ENCODE peak calls at places on chromosome 6, in ten cellular contexts. E is BE2C; T is lower lobe of right lung; L is CD4-positive, alpha-beta memory T cell; D is heart left ventricle; N is heart right ventricle; H is small intestine; G is tibial nerve; Z is left lung; K is A549. V is an unnamed sample.

GRCh38 chr6:52514514-52514913 is 62.3 kb downstream of the TRAM2 start:
- DNase-seq in H (no peak), L (no peak), N (peak; percentile 50), E (no peak), G (peak; percentile 77), Z (no peak), D (peak; percentile 67), K (no peak), T (no peak), V (no peak)

GRCh38 chr6:143490244-143490643 is 21.3 kb downstream of the FUCA2 start:
- DNase-seq in E (no peak), D (no peak), T (no peak), H (no peak), K (no peak), N (no peak), G (no peak), L (no peak), Z (no peak), V (no peak)

GRCh38 chr6:98842489-98843180 is 8.3 kb downstream of the POU3F2 start:
- DNase-seq in T (no peak), K (no peak), E (no peak), D (no peak), G (no peak), N (no peak), L (no peak), Z (peak; percentile 78), H (no peak), V (no peak)

GRCh38 chr6:44305200-44305725 is 7.9 kb downstream of the AARS2 start:
- DNase-seq in K (no peak), N (no peak), H (no peak), D (no peak), E (no peak), T (no peak), G (no peak), L (no peak), Z (no peak), V (no peak)

GRCh38 chr6:30378290-30378937 is 33.5 kb downstream of the RPP21 start:
- DNase-seq in Z (no peak), H (peak; percentile 10), N (no peak), K (no peak), L (no peak), T (no peak), G (no peak), E (no peak), D (no peak), V (no peak)

GRCh38 chr6:156556830-156557229 is 220.3 kb upstream of the ARID1B start:
- DNase-seq in Z (no peak), L (no peak), T (no peak), K (no peak), D (no peak), H (no peak), E (no peak), N (no peak), G (no peak), V (no peak)

GRCh38 chr6:105397987-105398386 is 4.9 kb downstream of the PREP start:
- DNase-seq in N (no peak), K (no peak), H (no peak), E (no peak), L (peak; percentile 11), G (no peak), T (no peak), Z (no peak), D (no peak), V (no peak)

GRCh38 chr6:47247227-47247797 is 62.4 kb downstream of the TNFRSF21 start:
- DNase-seq in G (peak; percentile 32), T (no peak), E (peak; percentile 36), Z (no peak), D (no peak), H (peak; percentile 74), N (no peak), L (no peak), K (no peak), V (no peak)

GRCh38 chr6:149130093-149130872 is 187.2 kb upstream of the TAB2 start:
- DNase-seq in G (no peak), D (no peak), N (no peak), H (no peak), E (no peak), Z (no peak), L (no peak), K (no peak), T (no peak), V (no peak)

GRCh38 chr6:166677941-166678340 is 50.9 kb upstream of the RPS6KA2 start:
- DNase-seq in H (no peak), T (no peak), D (no peak), G (no peak), Z (no peak), E (no peak), K (no peak), N (no peak), L (no peak), V (no peak)

GRCh38 chr6:7425808-7426190 is 36.2 kb downstream of the RIOK1 start:
- DNase-seq in Z (no peak), K (no peak), T (no peak), G (no peak), E (no peak), H (no peak), D (no peak), L (no peak), N (no peak), V (no peak)

DNA sequence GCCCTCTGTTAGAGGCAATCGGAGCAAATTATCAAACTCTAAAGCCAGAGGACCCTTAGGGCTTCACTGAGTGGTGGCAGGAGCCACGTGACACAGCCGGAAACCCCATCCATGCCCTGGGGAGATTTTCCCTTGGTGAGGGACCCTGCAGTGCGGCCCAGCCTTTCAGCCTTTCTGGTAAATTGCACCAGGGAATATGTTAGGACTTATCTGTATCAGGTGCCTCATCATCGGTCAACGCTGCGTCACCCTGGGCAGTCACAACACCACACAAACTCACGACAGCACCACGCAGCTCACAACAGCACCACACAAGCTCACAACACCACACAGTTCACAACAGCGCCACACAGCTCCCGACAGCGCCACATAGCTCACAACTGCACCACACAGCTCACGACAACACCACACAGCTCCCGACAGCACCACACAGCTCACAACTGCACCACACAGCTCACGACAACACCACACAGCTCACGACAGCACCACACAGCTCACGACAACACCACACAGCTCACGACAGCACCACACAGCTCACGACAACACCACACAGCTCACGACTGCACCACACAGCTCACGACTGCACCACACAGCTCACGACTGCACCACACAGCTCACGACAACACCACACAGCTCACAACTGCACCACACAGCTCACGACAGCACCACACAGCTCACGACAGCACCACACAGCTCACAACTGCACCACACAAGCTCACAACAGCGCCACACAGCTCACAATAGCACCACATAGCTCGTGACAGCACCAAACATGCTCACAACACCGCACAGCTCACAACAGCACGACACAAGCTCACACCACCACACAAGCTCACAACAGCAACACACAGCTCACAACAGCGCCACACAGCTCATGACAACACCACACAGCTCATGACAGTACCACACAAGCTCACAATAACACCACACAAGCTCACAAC is 199.0 kb downstream of the DLL1 start:
- DNase-seq in T (peak; percentile 14), N (no peak), D (no peak), G (no peak), K (no peak), E (no peak), L (no peak), Z (peak; percentile 22), H (no peak), V (peak; percentile 3)
- H3K9me3 ChIP-seq in T (no peaks in the 10 kb centered on the region), N (no peaks in the 10 kb centered on the region), D (no peaks in the 10 kb centered on the region), G (no peaks in the 10 kb centered on the region), K (no peaks in the 10 kb centered on the region), E (no peaks in the 10 kb centered on the region), L (no peaks in the 10 kb centered on the region), Z (no peaks in the 10 kb centered on the region), H (no peaks in the 10 kb centered on the region), V (no peaks in the 10 kb centered on the region)

GRCh38 chr6:22647671-22648070 is 78.3 kb downstream of the HDGFL1 start:
- DNase-seq in N (no peak), Z (no peak), K (no peak), E (no peak), D (no peak), T (no peak), H (no peak), L (no peak), G (no peak), V (no peak)
- H3K9me3 ChIP-seq in N (no peaks in the 10 kb centered on the region), Z (no peaks in the 10 kb centered on the region), K (no peaks in the 10 kb centered on the region), E (no peaks in the 10 kb centered on the region), D (no peaks in the 10 kb centered on the region), T (no peaks in the 10 kb centered on the region), H (no peaks in the 10 kb centered on the region), L (no peaks in the 10 kb centered on the region), G (no peaks in the 10 kb centered on the region), V (no peaks in the 10 kb centered on the region)

DNA sequence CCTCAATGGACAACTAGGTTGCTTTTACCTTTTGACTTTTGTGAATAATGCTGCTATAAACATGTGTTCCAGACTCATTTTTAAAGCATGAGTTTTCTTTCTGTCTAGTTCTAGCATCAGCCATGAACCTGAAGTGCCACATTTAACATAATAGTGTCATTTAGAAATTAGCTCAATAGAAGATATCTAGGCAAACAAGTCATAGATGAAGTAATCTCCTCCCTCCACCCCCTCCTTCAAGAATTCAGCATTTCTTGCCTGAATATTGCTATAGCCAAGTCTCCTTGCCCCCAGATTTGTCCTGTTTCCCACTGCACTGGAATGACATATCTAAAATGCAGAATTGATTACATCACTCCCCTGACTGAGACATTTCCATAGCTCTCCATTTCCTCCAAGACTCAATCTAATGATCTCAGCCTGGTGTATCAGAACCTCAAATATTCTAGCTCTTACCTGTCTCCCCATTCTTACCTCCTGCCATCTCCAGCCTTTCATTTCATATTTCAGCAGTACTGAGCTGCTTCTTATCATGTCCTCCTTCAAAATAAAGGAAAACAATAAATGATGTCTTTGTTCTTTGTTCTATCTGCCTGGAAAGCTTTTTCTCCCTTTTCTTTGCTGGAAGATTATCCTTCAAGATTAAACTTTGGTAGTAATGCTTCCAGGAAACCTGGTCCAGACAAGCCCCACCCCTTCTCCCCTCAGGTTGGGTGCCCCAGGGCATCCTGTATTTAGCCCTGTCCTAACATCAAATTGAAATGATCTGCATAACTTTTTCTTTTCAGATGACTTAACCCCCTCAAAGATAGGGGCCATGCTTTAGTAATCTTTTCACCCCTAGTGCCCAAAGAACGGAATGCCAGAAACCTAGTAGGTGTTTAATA is 135.1 kb upstream of the BACH2 start:
- DNase-seq in T (no peak), K (no peak), H (no peak), N (no peak), L (no peak), E (no peak), Z (no peak), G (no peak), D (no peak), V (no peak)
- H3K9me3 ChIP-seq in T (peaks cover 17% of the 10 kb centered on the region), K (peaks cover 6% of the 10 kb centered on the region), H (no peaks in the 10 kb centered on the region), N (peaks cover 4% of the 10 kb centered on the region), L (no peaks in the 10 kb centered on the region), E (no peaks in the 10 kb centered on the region), Z (peaks cover 28% of the 10 kb centered on the region), G (no peaks in the 10 kb centered on the region), D (peaks cover 16% of the 10 kb centered on the region), V (no peaks in the 10 kb centered on the region)

DNA sequence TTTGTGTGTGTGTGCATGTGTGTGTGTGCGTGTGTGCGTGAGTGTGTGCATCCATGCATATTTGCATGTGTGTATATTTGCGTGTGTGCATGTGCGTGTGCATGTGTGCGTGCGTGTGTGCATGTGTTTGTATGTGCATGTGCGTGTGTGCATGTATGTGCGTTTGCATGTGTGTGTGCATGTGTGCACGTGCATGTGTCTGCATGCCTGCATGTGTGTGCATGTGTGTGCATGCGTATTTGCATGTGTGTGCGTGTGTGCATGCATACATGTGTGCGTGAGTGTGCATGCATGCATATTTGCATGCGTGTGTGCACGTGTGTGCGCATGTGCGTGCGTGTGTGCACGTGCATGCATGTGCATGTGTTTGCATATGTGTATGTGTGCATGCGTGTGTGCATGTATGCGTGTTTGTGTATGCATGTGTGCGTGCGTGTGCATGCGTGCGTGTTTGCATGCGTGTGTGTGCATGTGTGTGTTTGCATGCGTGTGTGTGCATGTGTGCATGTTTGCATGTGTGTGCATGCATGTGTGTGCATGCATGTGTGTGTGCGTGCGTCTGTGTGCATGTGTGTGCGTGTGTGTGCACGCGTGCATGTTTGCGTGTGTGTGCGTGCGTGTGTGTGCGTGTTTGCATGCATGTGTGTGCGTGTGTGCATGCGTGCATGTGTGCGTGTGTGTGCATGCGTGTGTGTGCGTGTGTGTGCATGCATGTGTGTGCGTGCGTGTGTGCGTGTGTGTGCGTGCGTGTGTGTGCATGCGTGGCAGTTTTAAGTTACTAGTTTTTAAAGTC is 57.7 kb upstream of the SMOC2 start:
- DNase-seq in G (no peak), T (no peak), K (no peak), H (no peak), Z (peak; percentile 33), L (no peak), E (no peak), N (no peak), D (no peak), V (no peak)
- H3K9me3 ChIP-seq in G (no peaks in the 10 kb centered on the region), T (no peaks in the 10 kb centered on the region), K (peaks cover 3% of the 10 kb centered on the region), H (no peaks in the 10 kb centered on the region), Z (peaks cover 18% of the 10 kb centered on the region), L (no peaks in the 10 kb centered on the region), E (no peaks in the 10 kb centered on the region), N (no peaks in the 10 kb centered on the region), D (no peaks in the 10 kb centered on the region), V (no peaks in the 10 kb centered on the region)

V was measured in T-helper 17 cell.